ENCODE peak calls at places on chromosomes 13 and 19, in four cellular contexts. U, H, R and B are unnamed samples.

GRCh38 chr13:110215606-110216005 is 91.4 kb downstream of the COL4A1 start:
- DNase-seq in H (no peak), U (no peak), R (no peak), B (no peak)

GRCh38 chr13:37954191-37954590 is 84.6 kb upstream of the TRPC4 start:
- DNase-seq in U (no peak), H (no peak), R (no peak), B (no peak)

GRCh38 chr13:45410466-45410865 is 7.7 kb downstream of the SLC25A30 start:
- DNase-seq in H (no peak), U (no peak), R (no peak), B (no peak)

GRCh38 chr19:14561832-14562351 is 10.0 kb downstream of the NDUFB7 start:
- DNase-seq in U (no peak), R (no peak), H (peak; percentile 14), B (peak; percentile 65)

GRCh38 chr19:46068345-46069258 is 27.8 kb upstream of the IGFL4 start:
- DNase-seq in U (no peak), R (no peak), H (no peak), B (no peak)

GRCh38 chr19:41570639-41571112 is 5.3 kb upstream of the CEACAM21 start:
- DNase-seq in U (peak; percentile 97), H (peak; percentile 79), R (peak; percentile 87), B (peak; percentile 84)

GRCh38 chr19:40116075-40116474 is 25.3 kb upstream of the ZNF780A start:
- DNase-seq in R (no peak), H (no peak), U (no peak), B (no peak)

GRCh38 chr13:75486146-75486545 is 4.2 kb upstream of the TBC1D4 start:
- DNase-seq in U (no peak), R (no peak), H (no peak), B (no peak)

GRCh38 chr13:77828815-77829214 is 89.8 kb downstream of the EDNRB start:
- DNase-seq in H (no peak), U (no peak), R (no peak), B (no peak)

GRCh38 chr19:48695743-48696352 is at the start of gene FUT2:
- DNase-seq in H (no peak), R (no peak), U (no peak), B (peak; percentile 95)

GRCh38 chr19:33171222-33171795 is 22.8 kb upstream of the LRP3 start:
- DNase-seq in U (no peak), R (no peak), H (no peak), B (no peak)

GRCh38 chr13:23161176-23161825 is 19.5 kb upstream of the SGCG start:
- DNase-seq in U (no peak), H (no peak), R (no peak), B (no peak)
- H3K4me3 ChIP-seq in U (no peak overlapping the region), H (no peak overlapping the region), R (no peak overlapping the region), B (no peak overlapping the region)

GRCh38 chr19:55676384-55676783 is 1.4 kb downstream of the EPN1 start:
- DNase-seq in H (no peak), U (no peak), R (no peak), B (no peak)

GRCh38 chr19:55679343-55680257 is 4.6 kb downstream of the EPN1 start:
- DNase-seq in H (no peak), R (peak; percentile 5), U (no peak), B (no peak)

GRCh38 chr19:55676889-55677505 is 2.0 kb downstream of the EPN1 start:
- DNase-seq in H (no peak), R (no peak), U (no peak), B (no peak)

GRCh38 chr19:55677572-55678028 is 2.6 kb downstream of the EPN1 start:
- DNase-seq in U (no peak), R (peak; percentile 56), H (no peak), B (no peak)

GRCh38 chr19:55678121-55678671 is 3.2 kb downstream of the EPN1 start:
- DNase-seq in H (no peak), R (peak; percentile 5), U (peak; percentile 94), B (no peak)
- H3K36me3 ChIP-seq in H (peaks cover 43% of the 10 kb centered on the region), R (peaks cover 63% of the 10 kb centered on the region), U (no peaks in the 10 kb centered on the region), B (peaks cover 8% of the 10 kb centered on the region)

GRCh38 chr19:7579182-7579581 is 16.5 kb upstream of the CAMSAP3 start:
- DNase-seq in U (no peak), H (no peak), R (no peak), B (no peak)
- H3K4me3 ChIP-seq in U (no peak overlapping the region), H (no peak overlapping the region), R (no peak overlapping the region), B (no peak overlapping the region)

GRCh38 chr13:48151766-48152165 is 56.9 kb upstream of the MED4 start:
- DNase-seq in H (no peak), U (no peak), R (no peak), B (no peak)

GRCh38 chr13:48154671-48155070 is 59.8 kb upstream of the MED4 start:
- DNase-seq in H (no peak), U (no peak), R (no peak), B (no peak)

GRCh38 chr13:48151343-48151742 is 56.4 kb upstream of the MED4 start:
- DNase-seq in U (no peak), R (no peak), H (no peak), B (no peak)

GRCh38 chr13:48155850-48156249 is 60.9 kb upstream of the MED4 start:
- DNase-seq in R (no peak), H (no peak), U (no peak), B (no peak)

DNA sequence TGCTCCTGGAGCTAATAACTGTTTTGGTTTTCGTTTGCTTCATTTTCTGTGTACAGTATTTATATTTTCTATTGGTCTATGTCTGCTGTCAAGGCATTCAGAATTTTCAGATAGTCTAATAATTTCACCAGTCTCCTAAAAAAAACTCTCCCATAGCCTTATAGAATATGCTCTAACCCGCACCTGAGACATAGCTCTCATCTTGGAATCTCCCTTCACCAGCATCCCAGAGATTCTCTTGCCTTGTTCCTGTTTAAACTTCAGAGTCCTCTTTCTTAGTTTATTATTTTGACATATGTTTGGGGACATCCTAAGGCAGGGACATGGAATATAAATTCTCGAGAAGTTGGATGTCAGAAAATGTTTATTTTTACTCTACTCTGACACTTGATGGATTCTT is 58.3 kb upstream of the MED4 start:
- DNase-seq in R (no peak), H (no peak), U (no peak), B (no peak)
- H3K36me3 ChIP-seq in R (no peaks in the 10 kb centered on the region), H (no peaks in the 10 kb centered on the region), U (no peaks in the 10 kb centered on the region), B (no peaks in the 10 kb centered on the region)

DNA sequence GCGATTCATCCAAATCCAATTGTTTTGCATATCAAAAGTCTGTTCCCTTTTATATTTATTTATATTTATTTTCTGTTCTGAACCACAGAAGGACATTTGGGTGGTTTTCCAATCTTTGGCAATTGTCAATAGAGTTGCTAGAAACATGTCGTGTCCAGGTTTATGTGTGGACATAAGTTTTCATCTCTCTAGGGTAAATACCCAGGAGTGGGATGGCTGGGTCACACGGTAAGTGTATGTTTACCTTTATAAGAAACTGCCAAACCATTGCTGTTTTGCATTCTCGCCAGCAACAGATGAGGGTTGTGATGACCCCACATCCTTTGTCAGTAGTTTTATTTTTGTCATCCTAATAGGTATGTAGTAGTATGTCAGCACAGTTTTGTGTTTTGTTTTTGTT is 12.5 kb downstream of the AP1M1 start:
- DNase-seq in R (no peak), U (no peak), H (no peak), B (no peak)
- H3K4me3 ChIP-seq in R (no peak overlapping the region), U (no peak overlapping the region), H (no peak overlapping the region), B (no peak overlapping the region)

DNA sequence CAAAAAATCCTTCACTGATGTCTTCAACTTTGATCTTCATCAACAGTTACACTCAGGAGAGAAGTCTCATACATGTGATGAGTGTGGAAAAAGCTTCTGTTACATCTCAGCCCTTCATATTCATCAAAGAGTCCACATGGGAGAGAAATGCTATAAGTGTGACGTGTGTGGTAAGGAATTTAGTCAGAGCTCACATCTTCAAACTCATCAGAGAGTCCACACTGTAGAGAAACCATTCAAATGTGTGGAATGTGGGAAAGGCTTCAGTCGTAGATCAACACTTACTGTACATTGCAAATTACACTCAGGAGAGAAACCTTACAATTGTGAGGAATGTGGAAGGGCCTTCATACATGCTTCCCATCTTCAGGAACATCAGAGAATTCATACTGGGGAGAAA is 8.4 kb upstream of the ZNF226 start:
- DNase-seq in H (no peak), U (no peak), R (no peak), B (no peak)
- H3K36me3 ChIP-seq in H (peaks cover 51% of the 10 kb centered on the region), U (peaks cover 36% of the 10 kb centered on the region), R (peaks cover 36% of the 10 kb centered on the region), B (peaks cover 16% of the 10 kb centered on the region)